ENCODE peak calls at places on chromosomes 3 and 15, in six cellular contexts. One of them, this sample, is unnamed.

GRCh38 chr15:33720952-33721351 is 247.3 kb upstream of the CHRM5 start:
- DNase-seq in fibroblast of lung: peak
- DNase-seq in caudate nucleus: no peak
- DNase-seq in prostate gland: no peak
- DNase-seq in heart left ventricle: no peak
- DNase-seq in effector memory CD4-positive, alpha-beta T cell: no peak
- DNase-seq in this sample: no peak

GRCh38 chr15:75349851-75350588 is 3.2 kb downstream of the NEIL1 start:
- DNase-seq in heart left ventricle: peak
- DNase-seq in fibroblast of lung: no peak
- DNase-seq in prostate gland: no peak
- DNase-seq in caudate nucleus: no peak
- DNase-seq in effector memory CD4-positive, alpha-beta T cell: peak
- DNase-seq in this sample: no peak

GRCh38 chr15:63344737-63345390 is 36.8 kb downstream of the CA12 start:
- DNase-seq in heart left ventricle: no peak
- DNase-seq in caudate nucleus: no peak
- DNase-seq in prostate gland: no peak
- DNase-seq in effector memory CD4-positive, alpha-beta T cell: no peak
- DNase-seq in fibroblast of lung: no peak
- DNase-seq in this sample: no peak

GRCh38 chr3:22922317-22922716 is 280.8 kb upstream of the UBE2E2 start:
- DNase-seq in effector memory CD4-positive, alpha-beta T cell: no peak
- DNase-seq in prostate gland: no peak
- DNase-seq in caudate nucleus: no peak
- DNase-seq in heart left ventricle: no peak
- DNase-seq in fibroblast of lung: no peak
- DNase-seq in this sample: no peak

GRCh38 chr3:39990532-39990931 is 181.1 kb downstream of the MYRIP start:
- DNase-seq in caudate nucleus: no peak
- DNase-seq in fibroblast of lung: peak
- DNase-seq in heart left ventricle: no peak
- DNase-seq in prostate gland: peak
- DNase-seq in effector memory CD4-positive, alpha-beta T cell: no peak
- DNase-seq in this sample: peak

GRCh38 chr15:75606711-75607684 is 18.5 kb downstream of the SNUPN start:
- DNase-seq in prostate gland: no peak
- DNase-seq in effector memory CD4-positive, alpha-beta T cell: no peak
- DNase-seq in caudate nucleus: no peak
- DNase-seq in heart left ventricle: no peak
- DNase-seq in fibroblast of lung: peak
- DNase-seq in this sample: no peak

GRCh38 chr15:82663186-82663600 is 16.0 kb upstream of the CPEB1 start:
- DNase-seq in effector memory CD4-positive, alpha-beta T cell: no peak
- DNase-seq in prostate gland: no peak
- DNase-seq in caudate nucleus: no peak
- DNase-seq in heart left ventricle: peak
- DNase-seq in fibroblast of lung: peak
- DNase-seq in this sample: no peak

GRCh38 chr3:166190360-166190759 is 353.1 kb upstream of the BCHE start:
- DNase-seq in caudate nucleus: no peak
- DNase-seq in prostate gland: no peak
- DNase-seq in fibroblast of lung: peak
- DNase-seq in effector memory CD4-positive, alpha-beta T cell: no peak
- DNase-seq in heart left ventricle: no peak
- DNase-seq in this sample: no peak

GRCh38 chr3:162141232-162141631 is 644.6 kb downstream of the OTOL1 start:
- DNase-seq in effector memory CD4-positive, alpha-beta T cell: no peak
- DNase-seq in caudate nucleus: no peak
- DNase-seq in heart left ventricle: no peak
- DNase-seq in prostate gland: no peak
- DNase-seq in fibroblast of lung: peak
- DNase-seq in this sample: no peak

GRCh38 chr15:58462547-58462946 is 30.8 kb downstream of the LIPC start:
- DNase-seq in heart left ventricle: no peak
- DNase-seq in prostate gland: no peak
- DNase-seq in caudate nucleus: peak
- DNase-seq in fibroblast of lung: no peak
- DNase-seq in effector memory CD4-positive, alpha-beta T cell: no peak
- DNase-seq in this sample: peak

GRCh38 chr3:195461518-195462307 is 18.9 kb upstream of the ACAP2 start:
- DNase-seq in effector memory CD4-positive, alpha-beta T cell: no peak
- DNase-seq in prostate gland: no peak
- DNase-seq in caudate nucleus: peak
- DNase-seq in heart left ventricle: no peak
- DNase-seq in fibroblast of lung: no peak
- DNase-seq in this sample: no peak

GRCh38 chr3:64176461-64176996 is 48.7 kb downstream of the PRICKLE2 start:
- DNase-seq in effector memory CD4-positive, alpha-beta T cell: no peak
- DNase-seq in prostate gland: no peak
- DNase-seq in fibroblast of lung: peak
- DNase-seq in heart left ventricle: no peak
- DNase-seq in caudate nucleus: no peak
- DNase-seq in this sample: no peak

GRCh38 chr3:140180603-140181002 is 245.6 kb downstream of the CLSTN2 start:
- DNase-seq in effector memory CD4-positive, alpha-beta T cell: no peak
- DNase-seq in caudate nucleus: no peak
- DNase-seq in prostate gland: no peak
- DNase-seq in heart left ventricle: no peak
- DNase-seq in fibroblast of lung: no peak
- DNase-seq in this sample: no peak

GRCh38 chr15:48696627-48697312 is 51.3 kb upstream of the FBN1 start:
- DNase-seq in heart left ventricle: no peak
- DNase-seq in caudate nucleus: no peak
- DNase-seq in effector memory CD4-positive, alpha-beta T cell: no peak
- DNase-seq in prostate gland: no peak
- DNase-seq in fibroblast of lung: peak
- DNase-seq in this sample: peak

GRCh38 chr3:145649368-145649887 is 511.6 kb downstream of the PLOD2 start:
- DNase-seq in caudate nucleus: no peak
- DNase-seq in effector memory CD4-positive, alpha-beta T cell: no peak
- DNase-seq in heart left ventricle: no peak
- DNase-seq in prostate gland: no peak
- DNase-seq in fibroblast of lung: no peak
- DNase-seq in this sample: no peak

GRCh38 chr3:155423526-155423925 is 130.0 kb upstream of the STRIT1 start:
- DNase-seq in effector memory CD4-positive, alpha-beta T cell: no peak
- DNase-seq in heart left ventricle: no peak
- DNase-seq in caudate nucleus: no peak
- DNase-seq in prostate gland: no peak
- DNase-seq in fibroblast of lung: no peak
- DNase-seq in this sample: no peak

GRCh38 chr3:81375921-81376320 is 385.5 kb downstream of the GBE1 start:
- DNase-seq in fibroblast of lung: peak
- DNase-seq in caudate nucleus: no peak
- DNase-seq in prostate gland: no peak
- DNase-seq in effector memory CD4-positive, alpha-beta T cell: no peak
- DNase-seq in heart left ventricle: no peak
- DNase-seq in this sample: no peak

GRCh38 chr3:12982619-12983101 is 90.6 kb downstream of the IQSEC1 start:
- DNase-seq in heart left ventricle: no peak
- DNase-seq in prostate gland: no peak
- DNase-seq in effector memory CD4-positive, alpha-beta T cell: no peak
- DNase-seq in fibroblast of lung: no peak
- DNase-seq in caudate nucleus: no peak
- DNase-seq in this sample: no peak

GRCh38 chr3:10366681-10367101 is 45.8 kb upstream of the SEC13 start:
- DNase-seq in effector memory CD4-positive, alpha-beta T cell: no peak
- DNase-seq in prostate gland: no peak
- DNase-seq in caudate nucleus: peak
- DNase-seq in fibroblast of lung: peak
- DNase-seq in heart left ventricle: no peak
- DNase-seq in this sample: no peak

GRCh38 chr3:156816091-156816793 is 9.9 kb upstream of the LEKR1 start:
- DNase-seq in effector memory CD4-positive, alpha-beta T cell: no peak
- DNase-seq in caudate nucleus: no peak
- DNase-seq in heart left ventricle: peak
- DNase-seq in prostate gland: no peak
- DNase-seq in fibroblast of lung: peak
- DNase-seq in this sample: no peak

GRCh38 chr3:13012228-13012691 is 61.0 kb downstream of the IQSEC1 start:
- DNase-seq in heart left ventricle: peak
- DNase-seq in effector memory CD4-positive, alpha-beta T cell: peak
- DNase-seq in prostate gland: no peak
- DNase-seq in caudate nucleus: peak
- DNase-seq in fibroblast of lung: no peak
- DNase-seq in this sample: no peak

GRCh38 chr3:4986175-4986610 is 7.0 kb downstream of the BHLHE40 start:
- DNase-seq in caudate nucleus: no peak
- DNase-seq in heart left ventricle: no peak
- DNase-seq in effector memory CD4-positive, alpha-beta T cell: no peak
- DNase-seq in prostate gland: no peak
- DNase-seq in fibroblast of lung: no peak
- DNase-seq in this sample: no peak

GRCh38 chr3:61250784-61251173 is 473 bp downstream of the FHIT start:
- DNase-seq in fibroblast of lung: no peak
- DNase-seq in effector memory CD4-positive, alpha-beta T cell: no peak
- DNase-seq in heart left ventricle: peak
- DNase-seq in caudate nucleus: peak
- DNase-seq in prostate gland: peak
- DNase-seq in this sample: no peak

GRCh38 chr15:64774556-64775523 is 549 bp downstream of the RBPMS2 start:
- DNase-seq in fibroblast of lung: peak
- DNase-seq in prostate gland: no peak
- DNase-seq in heart left ventricle: peak
- DNase-seq in effector memory CD4-positive, alpha-beta T cell: no peak
- DNase-seq in caudate nucleus: no peak
- DNase-seq in this sample: peak

GRCh38 chr3:61903931-61904657 is 342.7 kb downstream of the PTPRG start:
- DNase-seq in caudate nucleus: no peak
- DNase-seq in effector memory CD4-positive, alpha-beta T cell: no peak
- DNase-seq in prostate gland: no peak
- DNase-seq in fibroblast of lung: peak
- DNase-seq in heart left ventricle: peak
- DNase-seq in this sample: no peak

GRCh38 chr3:111548756-111549155 is 6.8 kb downstream of the CD96 start:
- DNase-seq in fibroblast of lung: no peak
- DNase-seq in prostate gland: no peak
- DNase-seq in caudate nucleus: no peak
- DNase-seq in heart left ventricle: no peak
- DNase-seq in effector memory CD4-positive, alpha-beta T cell: no peak
- DNase-seq in this sample: no peak

GRCh38 chr3:20322085-20322484 is 136.1 kb upstream of the SGO1 start:
- DNase-seq in effector memory CD4-positive, alpha-beta T cell: no peak
- DNase-seq in fibroblast of lung: no peak
- DNase-seq in caudate nucleus: no peak
- DNase-seq in prostate gland: no peak
- DNase-seq in heart left ventricle: no peak
- DNase-seq in this sample: no peak

GRCh38 chr15:77749236-77749997 is 116.7 kb upstream of the LINGO1 start:
- DNase-seq in caudate nucleus: no peak
- DNase-seq in fibroblast of lung: no peak
- DNase-seq in prostate gland: no peak
- DNase-seq in effector memory CD4-positive, alpha-beta T cell: no peak
- DNase-seq in heart left ventricle: no peak
- DNase-seq in this sample: no peak

GRCh38 chr15:27095809-27096580 is 125.0 kb downstream of the GABRG3 start:
- DNase-seq in prostate gland: no peak
- DNase-seq in heart left ventricle: no peak
- DNase-seq in caudate nucleus: no peak
- DNase-seq in effector memory CD4-positive, alpha-beta T cell: no peak
- DNase-seq in fibroblast of lung: peak
- DNase-seq in this sample: peak

GRCh38 chr3:70069557-70069956 is 70.0 kb downstream of the SAMMSON start:
- DNase-seq in effector memory CD4-positive, alpha-beta T cell: no peak
- DNase-seq in caudate nucleus: no peak
- DNase-seq in prostate gland: no peak
- DNase-seq in heart left ventricle: no peak
- DNase-seq in fibroblast of lung: no peak
- DNase-seq in this sample: no peak

GRCh38 chr3:29922990-29923746 is 642.3 kb downstream of the RBMS3 start:
- DNase-seq in prostate gland: no peak
- DNase-seq in fibroblast of lung: peak
- DNase-seq in effector memory CD4-positive, alpha-beta T cell: no peak
- DNase-seq in heart left ventricle: peak
- DNase-seq in caudate nucleus: no peak
- DNase-seq in this sample: peak

GRCh38 chr15:25671132-25671531 is 192.0 kb downstream of the ATP10A start:
- DNase-seq in heart left ventricle: peak
- DNase-seq in fibroblast of lung: peak
- DNase-seq in effector memory CD4-positive, alpha-beta T cell: no peak
- DNase-seq in prostate gland: peak
- DNase-seq in caudate nucleus: no peak
- DNase-seq in this sample: no peak

GRCh38 chr3:170037463-170038433 is at the start of gene GPR160:
- DNase-seq in heart left ventricle: peak
- DNase-seq in effector memory CD4-positive, alpha-beta T cell: peak
- DNase-seq in prostate gland: peak
- DNase-seq in fibroblast of lung: peak
- DNase-seq in caudate nucleus: peak
- DNase-seq in this sample: peak

GRCh38 chr3:100954199-100954935 is 38.9 kb downstream of the ABI3BP start:
- DNase-seq in caudate nucleus: no peak
- DNase-seq in prostate gland: no peak
- DNase-seq in heart left ventricle: no peak
- DNase-seq in effector memory CD4-positive, alpha-beta T cell: no peak
- DNase-seq in fibroblast of lung: peak
- DNase-seq in this sample: no peak
- H3K27ac ChIP-seq in caudate nucleus: no peak
- H3K27ac ChIP-seq in prostate gland: no peak
- H3K27ac ChIP-seq in heart left ventricle: peak
- H3K27ac ChIP-seq in effector memory CD4-positive, alpha-beta T cell: no peak
- H3K27ac ChIP-seq in fibroblast of lung: peak
- H3K27ac ChIP-seq in this sample: no peak

DNA sequence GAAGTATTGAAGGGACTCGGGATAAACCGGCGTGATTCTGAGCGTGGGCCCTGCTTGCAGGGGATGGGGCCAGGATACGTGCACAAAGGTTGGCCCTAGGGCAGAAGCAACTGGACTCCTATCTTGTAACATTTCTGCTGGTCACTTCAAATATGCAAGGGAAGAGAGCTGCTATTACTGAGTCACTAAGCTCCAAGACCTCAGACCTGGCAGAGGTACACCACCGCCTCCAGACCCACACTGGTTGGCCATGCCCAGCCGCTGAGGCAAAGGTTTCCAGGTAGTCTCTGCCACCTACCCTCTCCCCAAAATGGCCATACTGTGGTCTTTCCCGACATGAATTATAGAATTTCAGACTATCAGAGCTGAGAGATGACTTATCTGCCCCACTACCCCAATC is 13.4 kb upstream of the STRA6 start:
- DNase-seq in caudate nucleus: no peak
- DNase-seq in fibroblast of lung: peak
- DNase-seq in effector memory CD4-positive, alpha-beta T cell: no peak
- DNase-seq in prostate gland: no peak
- DNase-seq in heart left ventricle: no peak
- DNase-seq in this sample: no peak
- H3K27ac ChIP-seq in caudate nucleus: no peak
- H3K27ac ChIP-seq in fibroblast of lung: no peak
- H3K27ac ChIP-seq in effector memory CD4-positive, alpha-beta T cell: no peak
- H3K27ac ChIP-seq in prostate gland: no peak
- H3K27ac ChIP-seq in heart left ventricle: no peak
- H3K27ac ChIP-seq in this sample: no peak

GRCh38 chr3:177725165-177725564 is 527.9 kb upstream of the TBL1XR1 start:
- DNase-seq in fibroblast of lung: no peak
- DNase-seq in prostate gland: no peak
- DNase-seq in caudate nucleus: no peak
- DNase-seq in effector memory CD4-positive, alpha-beta T cell: no peak
- DNase-seq in heart left ventricle: no peak
- DNase-seq in this sample: no peak
- H3K27ac ChIP-seq in fibroblast of lung: no peak
- H3K27ac ChIP-seq in prostate gland: no peak
- H3K27ac ChIP-seq in caudate nucleus: no peak
- H3K27ac ChIP-seq in effector memory CD4-positive, alpha-beta T cell: no peak
- H3K27ac ChIP-seq in heart left ventricle: peak
- H3K27ac ChIP-seq in this sample: no peak

GRCh38 chr3:15315003-15315402 is 17.4 kb downstream of the SH3BP5 start:
- DNase-seq in heart left ventricle: no peak
- DNase-seq in prostate gland: no peak
- DNase-seq in fibroblast of lung: peak
- DNase-seq in effector memory CD4-positive, alpha-beta T cell: no peak
- DNase-seq in caudate nucleus: no peak
- DNase-seq in this sample: no peak
- H3K27ac ChIP-seq in heart left ventricle: peak
- H3K27ac ChIP-seq in prostate gland: no peak
- H3K27ac ChIP-seq in fibroblast of lung: no peak
- H3K27ac ChIP-seq in effector memory CD4-positive, alpha-beta T cell: no peak
- H3K27ac ChIP-seq in caudate nucleus: no peak
- H3K27ac ChIP-seq in this sample: no peak